ENCODE peak calls at places on chromosome 11, in ten cellular contexts. F is GDM1; Y is effector memory CD8-positive, alpha-beta T cell; S is mammary epithelial cell; J is HS-5; I is OCI-LY7; T is EL; D is nucleus accumbens; V is stimulated activated CD8-positive, alpha-beta memory T cell treated with anti-CD3 and anti-CD28 coated beads, Interleukin-15, amount 100 ng/mL, for 24 hours; K is nephron progenitor cell. G is an unnamed sample.

GRCh38 chr11:1781593-1781975 is 17.9 kb upstream of the CTSD start:
- DNase-seq in F (no peak), Y (no peak), S (no peak), J (no peak), I (no peak), T (no peak), D (no peak), V (no peak), K (no peak), G (no peak)

GRCh38 chr11:72240461-72241289 is 3.3 kb downstream of the PHOX2A start:
- DNase-seq in F (no peak), Y (no peak), S (no peak), J (no peak), I (no peak), T (no peak), D (no peak), V (no peak), K (peak), G (no peak)

GRCh38 chr11:117989351-117990102 is 3.3 kb downstream of the IL10RA start:
- DNase-seq in F (no peak), Y (no peak), S (no peak), J (no peak), I (no peak), T (no peak), D (no peak), V (no peak), K (no peak), G (no peak)

GRCh38 chr11:12086271-12087074 is 23.9 kb upstream of the MICAL2 start:
- DNase-seq in F (peak), Y (no peak), S (peak), J (peak), I (no peak), T (peak), D (no peak), V (no peak), K (no peak), G (no peak)

GRCh38 chr11:64675417-64676252 is 47.4 kb downstream of the NRXN2 start:
- DNase-seq in F (peak), Y (no peak), S (peak), J (no peak), I (no peak), T (peak), D (peak), V (no peak), K (peak), G (no peak)

GRCh38 chr11:65492637-65493366 is 6.0 kb upstream of the MALAT1 start:
- DNase-seq in F (peak), Y (no peak), S (peak), J (peak), I (peak), T (peak), D (no peak), V (no peak), K (no peak), G (no peak)

GRCh38 chr11:35781342-35782171 is 119.0 kb downstream of the TRIM44 start:
- DNase-seq in F (no peak), Y (no peak), S (peak), J (peak), I (no peak), T (peak), D (no peak), V (no peak), K (no peak), G (peak)

GRCh38 chr11:72774499-72774898 is 19.3 kb downstream of the STARD10 start:
- DNase-seq in F (no peak), Y (no peak), S (no peak), J (no peak), I (no peak), T (no peak), D (no peak), V (no peak), K (no peak), G (no peak)

GRCh38 chr11:100515087-100515486 is 172.0 kb upstream of the ARHGAP42 start:
- DNase-seq in F (no peak), Y (no peak), S (peak), J (peak), I (no peak), T (peak), D (no peak), V (no peak), K (no peak), G (peak)

GRCh38 chr11:14422052-14422813 is 63.2 kb upstream of the RRAS2 start:
- DNase-seq in F (no peak), Y (no peak), S (peak), J (peak), I (no peak), T (peak), D (no peak), V (no peak), K (peak), G (peak)

GRCh38 chr11:17414317-17414737 is 25.9 kb upstream of the KCNJ11 start:
- DNase-seq in F (no peak), Y (no peak), S (no peak), J (no peak), I (no peak), T (no peak), D (no peak), V (no peak), K (no peak), G (no peak)

GRCh38 chr11:34143048-34143447 is 37.6 kb downstream of the NAT10 start:
- DNase-seq in F (no peak), Y (no peak), S (no peak), J (no peak), I (no peak), T (no peak), D (no peak), V (no peak), K (no peak), G (no peak)

GRCh38 chr11:11584446-11584810 is 37.4 kb downstream of the GALNT18 start:
- DNase-seq in F (no peak), Y (no peak), S (peak), J (peak), I (no peak), T (peak), D (no peak), V (no peak), K (no peak), G (no peak)

GRCh38 chr11:16347928-16348685 is 8.2 kb downstream of the SOX6 start:
- DNase-seq in F (no peak), Y (no peak), S (peak), J (peak), I (no peak), T (no peak), D (no peak), V (no peak), K (no peak), G (no peak)

G was measured in iPS-NIHi11.